ENCODE peak calls at places on chromosome 20, in eight cellular contexts. A is left ventricle myocardium inferior, M is non-pigmented ciliary epithelial cell, X is activated B cell treated with CpG ODN at 0.5 μM for 24 hours, T is brain microvascular endothelial cell, C is endothelial cell of umbilical vein, P is A549, O is uterus. N is an unnamed sample.

GRCh38 chr20:370151-370600 is 10.4 kb upstream of the TRIB3 start:
- DNase-seq in C (peak; percentile 26), X (no peak), M (no peak), T (no peak), P (peak; percentile 71), O (no peak), A (no peak), N (no peak)

GRCh38 chr20:2408111-2408510 is 27.4 kb downstream of the TGM6 start:
- DNase-seq in O (no peak), C (no peak), A (no peak), T (no peak), M (no peak), P (no peak), X (no peak), N (no peak)

GRCh38 chr20:35240914-35241293 is 14.4 kb downstream of the MMP24 start:
- DNase-seq in T (no peak), P (no peak), C (no peak), O (no peak), M (no peak), A (no peak), X (no peak), N (no peak)

GRCh38 chr20:31560094-31560899 is 44.8 kb upstream of the ID1 start:
- DNase-seq in P (peak; percentile 94), T (peak; percentile 69), X (peak; percentile 61), A (peak; percentile 67), M (peak; percentile 50), C (peak; percentile 79), O (peak; percentile 65), N (peak; percentile 59)

GRCh38 chr20:41058007-41058673 is 29.5 kb downstream of the TOP1 start:
- DNase-seq in M (peak; percentile 59), X (no peak), P (peak; percentile 44), T (peak; percentile 86), C (peak; percentile 71), A (no peak), O (no peak), N (peak; percentile 84)

GRCh38 chr20:64053841-64054661 is 4.6 kb upstream of the SOX18 start:
- DNase-seq in P (peak; percentile 68), M (no peak), C (peak; percentile 90), A (peak; percentile 75), X (no peak), T (no peak), O (peak; percentile 74), N (no peak)

GRCh38 chr20:33372993-33373441 is 28.3 kb downstream of the CDK5RAP1 start:
- DNase-seq in O (no peak), P (no peak), C (no peak), M (no peak), X (no peak), A (no peak), T (no peak), N (no peak)

GRCh38 chr20:64133951-64134407 is 26.6 kb upstream of the NPBWR2 start:
- DNase-seq in X (no peak), A (no peak), M (no peak), C (no peak), O (no peak), P (no peak), T (no peak), N (no peak)

GRCh38 chr20:52889225-52889624 is 82.9 kb upstream of the TSHZ2 start:
- DNase-seq in M (no peak), X (no peak), O (no peak), T (no peak), A (no peak), P (no peak), C (no peak), N (peak; percentile 26)

GRCh38 chr20:63639093-63639860 is 12.4 kb upstream of the GMEB2 start:
- DNase-seq in A (peak; percentile 61), T (no peak), C (no peak), M (no peak), P (no peak), X (peak; percentile 52), O (no peak), N (no peak)

GRCh38 chr20:59783020-59784010 is 150.1 kb downstream of the SYCP2 start:
- DNase-seq in P (peak; percentile 46), T (peak; percentile 42), A (peak; percentile 52), M (no peak), C (peak; percentile 10), X (no peak), O (no peak), N (no peak)

GRCh38 chr20:33630507-33630906 is 31.6 kb upstream of the C20orf144 start:
- DNase-seq in X (no peak), P (no peak), M (no peak), O (no peak), C (no peak), A (no peak), T (no peak), N (no peak)

GRCh38 chr20:7770578-7770977 is 169.7 kb downstream of the HAO1 start:
- DNase-seq in P (no peak), A (no peak), C (peak; percentile 36), M (no peak), T (peak; percentile 17), X (no peak), O (no peak), N (peak; percentile 39)

GRCh38 chr20:9543214-9543613 is 28.8 kb downstream of the LAMP5 start:
- DNase-seq in P (no peak), X (no peak), A (no peak), C (peak; percentile 68), M (no peak), O (no peak), T (no peak), N (no peak)

GRCh38 chr20:7667194-7667593 is 273.1 kb downstream of the HAO1 start:
- DNase-seq in T (peak; percentile 32), P (peak; percentile 26), C (peak; percentile 80), X (no peak), A (no peak), M (no peak), O (no peak), N (no peak)

GRCh38 chr20:24863356-24863755 is 85.7 kb upstream of the CST7 start:
- DNase-seq in P (no peak), T (peak; percentile 3), O (no peak), C (no peak), X (no peak), A (no peak), M (peak; percentile 56), N (peak; percentile 24)

GRCh38 chr20:40962733-40963504 is 65.7 kb upstream of the TOP1 start:
- DNase-seq in T (peak; percentile 47), X (peak; percentile 61), M (no peak), O (peak; percentile 54), C (peak; percentile 62), P (peak; percentile 63), A (peak; percentile 59), N (no peak)

GRCh38 chr20:63014710-63015109 is 7.9 kb upstream of the BHLHE23 start:
- DNase-seq in O (no peak), X (no peak), M (no peak), A (no peak), P (no peak), T (no peak), C (no peak), N (no peak)

GRCh38 chr20:44516491-44516890 is 5.4 kb downstream of the SERINC3 start:
- DNase-seq in C (no peak), A (no peak), T (no peak), M (no peak), X (no peak), P (no peak), O (no peak), N (no peak)

GRCh38 chr20:6832811-6833210 is 65.3 kb downstream of the BMP2 start:
- DNase-seq in A (no peak), P (no peak), T (no peak), X (no peak), C (no peak), O (no peak), M (no peak), N (no peak)

GRCh38 chr20:10328897-10329255 is 105.1 kb downstream of the MKKS start:
- DNase-seq in P (peak; percentile 44), C (no peak), O (no peak), X (no peak), T (no peak), A (no peak), M (no peak), N (no peak)

GRCh38 chr20:8385247-8385646 is 253.2 kb downstream of the PLCB1 start:
- DNase-seq in M (no peak), X (no peak), T (peak; percentile 73), O (no peak), A (peak; percentile 20), C (no peak), P (no peak), N (no peak)

GRCh38 chr20:4136078-4136966 is 121.0 kb upstream of the RNF24 start:
- DNase-seq in A (no peak), T (no peak), P (peak; percentile 92), X (no peak), C (no peak), O (no peak), M (no peak), N (no peak)

N was measured in skeletal muscle cell.